ENCODE peak calls at places on chromosomes 7 and 10, in six cellular contexts. J is GM19239; F is GDM1; K is non-pigmented ciliary epithelial cell; M is esophagus squamous epithelium; D is activated T-helper 1 cell treated with anti-CD3 and anti-CD28 coated beads, Interleukin-2, amount 50 U/mL, for 16 hours. Y is an unnamed sample.

GRCh38 chr7:102009628-102010027 is 192.2 kb downstream of the CUX1 start:
- DNase-seq in J (no peak), F (no peak), K (peak; percentile 49), M (no peak), D (no peak), Y (no peak)

GRCh38 chr10:102115775-102116174 is 4.4 kb downstream of the LDB1 start:
- DNase-seq in J (no peak), F (peak; percentile 17), K (no peak), M (no peak), D (no peak), Y (no peak)

GRCh38 chr7:131225619-131226101 is 102.0 kb upstream of the MKLN1 start:
- DNase-seq in J (no peak), F (no peak), K (no peak), M (no peak), D (no peak), Y (no peak)

GRCh38 chr10:132199854-132200311 is 13.1 kb downstream of the DPYSL4 start:
- DNase-seq in J (no peak), F (no peak), K (no peak), M (no peak), D (no peak), Y (no peak)

GRCh38 chr7:100517305-100517704 is 21.7 kb upstream of the AGFG2 start:
- DNase-seq in J (no peak), F (no peak), K (no peak), M (no peak), D (no peak), Y (no peak)

GRCh38 chr7:73876361-73876760 is 15.4 kb downstream of the TMEM270 start:
- DNase-seq in J (no peak), F (no peak), K (no peak), M (no peak), D (no peak), Y (no peak)

GRCh38 chr7:87816389-87816788 is 59.8 kb downstream of the SLC25A40 start:
- DNase-seq in J (no peak), F (no peak), K (no peak), M (no peak), D (no peak), Y (no peak)

GRCh38 chr10:114276066-114276465 is 37.0 kb downstream of the VWA2 start:
- DNase-seq in J (no peak), F (no peak), K (no peak), M (no peak), D (no peak), Y (no peak)

GRCh38 chr7:129376076-129376777 is 58.0 kb upstream of the STRIP2 start:
- DNase-seq in J (no peak), F (peak; percentile 35), K (peak; percentile 10), M (no peak), D (no peak), Y (no peak)

GRCh38 chr7:82348251-82348650 is 95.3 kb downstream of the CACNA2D1 start:
- DNase-seq in J (no peak), F (no peak), K (no peak), M (no peak), D (no peak), Y (no peak)

GRCh38 chr10:3924344-3924743 is 139.3 kb upstream of the KLF6 start:
- DNase-seq in J (no peak), F (no peak), K (peak; percentile 64), M (no peak), D (no peak), Y (no peak)

GRCh38 chr7:55019329-55019690 is 493 bp downstream of the EGFR start:
- DNase-seq in J (no peak), F (no peak), K (no peak), M (no peak), D (no peak), Y (no peak)

GRCh38 chr7:98881561-98882315 is 3.4 kb downstream of the TRRAP start:
- DNase-seq in J (no peak), F (no peak), K (no peak), M (no peak), D (no peak), Y (no peak)

GRCh38 chr7:33842141-33842540 is 63.2 kb upstream of the BMPER start:
- DNase-seq in J (no peak), F (no peak), K (no peak), M (no peak), D (no peak), Y (no peak)

GRCh38 chr7:73435471-73436009 is 2.0 kb downstream of the FZD9 start:
- DNase-seq in J (no peak), F (no peak), K (no peak), M (no peak), D (no peak), Y (no peak)

Y was measured in thoracic aorta.